ENCODE peak calls at places on chromosomes 4 and X, in nine cellular contexts. X is adrenal gland; K is T-helper 17 cell; D is Right ventricle myocardium superior; W is activated CD4-positive, alpha-beta T cell treated with anti-CD3 and anti-CD28 coated beads for 24 hours; C is AG09319; J is BE2C; V is uterus; B is NCI-H146. A is an unnamed sample.

GRCh38 chr4:101009471-101009870 is 337.9 kb downstream of the PPP3CA start:
- DNase-seq in X (no peak), K (no peak), D (no peak), W (no peak), C (no peak), J (no peak), V (no peak), B (no peak), A (no peak)

GRCh38 chr4:128427832-128428366 is 140.3 kb upstream of the PGRMC2 start:
- DNase-seq in X (peak; percentile 72), K (no peak), D (no peak), W (no peak), C (peak; percentile 32), J (peak; percentile 52), V (no peak), B (peak; percentile 20), A (peak; percentile 47)

GRCh38 chr4:42656736-42656985 is 244 bp downstream of the ATP8A1 start:
- DNase-seq in X (no peak), K (no peak), D (no peak), W (no peak), C (no peak), J (no peak), V (no peak), B (no peak), A (no peak)

GRCh38 chr4:56186808-56187523 is 200.3 kb downstream of the AASDH start:
- DNase-seq in X (no peak), K (no peak), D (no peak), W (no peak), C (no peak), J (no peak), V (no peak), B (peak; percentile 51), A (no peak)

GRCh38 chrX:109856974-109857373 is 123.9 kb upstream of the ACSL4 start:
- DNase-seq in X (no peak), K (no peak), D (no peak), W (no peak), C (no peak), J (no peak), V (no peak), B (no peak), A (no peak)

GRCh38 chrX:119735467-119735866 is 22.9 kb upstream of the SOWAHD start:
- DNase-seq in X (no peak), K (no peak), D (no peak), W (no peak), C (no peak), J (peak; percentile 41), V (no peak), B (no peak), A (no peak)

GRCh38 chr4:186666252-186666651 is 57.4 kb downstream of the FAT1 start:
- DNase-seq in X (no peak), K (no peak), D (no peak), W (no peak), C (no peak), J (no peak), V (no peak), B (no peak), A (no peak)

GRCh38 chr4:39655206-39655605 is 16.5 kb upstream of the SMIM14 start:
- DNase-seq in X (no peak), K (no peak), D (no peak), W (no peak), C (no peak), J (no peak), V (no peak), B (no peak), A (no peak)

GRCh38 chr4:73187325-73187724 is 71.3 kb downstream of the ANKRD17 start:
- DNase-seq in X (no peak), K (no peak), D (no peak), W (no peak), C (no peak), J (no peak), V (no peak), B (no peak), A (peak; percentile 10)

GRCh38 chrX:21961142-21961541 is 20.6 kb downstream of the SMS start:
- DNase-seq in X (no peak), K (no peak), D (no peak), W (no peak), C (no peak), J (no peak), V (no peak), B (no peak), A (no peak)

GRCh38 chr4:99832313-99832712 is 15.7 kb downstream of the DAPP1 start:
- DNase-seq in X (no peak), K (no peak), D (no peak), W (no peak), C (peak; percentile 29), J (no peak), V (no peak), B (no peak), A (no peak)

GRCh38 chr4:98802673-98803286 is 126.2 kb downstream of the EIF4E start:
- DNase-seq in X (no peak), K (no peak), D (no peak), W (no peak), C (no peak), J (no peak), V (no peak), B (no peak), A (no peak)

GRCh38 chrX:45751156-45751555 is 550.5 kb upstream of the DIPK2B start:
- DNase-seq in X (no peak), K (no peak), D (no peak), W (no peak), C (no peak), J (no peak), V (no peak), B (no peak), A (no peak)

GRCh38 chrX:40474205-40474626 is 106.6 kb upstream of the ATP6AP2 start:
- DNase-seq in X (peak; percentile 72), K (no peak), D (no peak), W (no peak), C (no peak), J (peak; percentile 92), V (peak; percentile 29), B (peak; percentile 89), A (no peak)

GRCh38 chr4:68432320-68432719 is 14.9 kb upstream of the TMPRSS11E start:
- DNase-seq in X (no peak), K (no peak), D (no peak), W (no peak), C (no peak), J (no peak), V (no peak), B (no peak), A (no peak)

GRCh38 chr4:123351713-123352112 is 44.9 kb upstream of the SPRY1 start:
- DNase-seq in X (no peak), K (no peak), D (no peak), W (no peak), C (no peak), J (no peak), V (no peak), B (no peak), A (no peak)

GRCh38 chrX:118484216-118484903 is 11.3 kb upstream of the DOCK11 start:
- DNase-seq in X (no peak), K (no peak), D (no peak), W (no peak), C (no peak), J (no peak), V (no peak), B (no peak), A (no peak)